ENCODE peak calls at places on chromosomes 2 and 18, in four cellular contexts. U is K562; I is HT-29; D is stimulated activated CD8-positive, alpha-beta memory T cell treated with anti-CD3 and anti-CD28 coated beads, Interleukin-2, amount 100 ng/mL, for 48 hours. O is an unnamed sample.

GRCh38 chr2:39099820-39100728 is 20.8 kb downstream of the SOS1 start:
- DNase-seq in U (no peak), I (no peak), D (no peak), O (no peak)

GRCh38 chr2:132550945-132551344 is 119.1 kb downstream of the LYPD1 start:
- DNase-seq in U (no peak), I (no peak), D (no peak), O (no peak)

GRCh38 chr2:128458438-128458837 is 139.8 kb upstream of the HS6ST1 start:
- DNase-seq in U (no peak), D (no peak), I (no peak), O (no peak)

GRCh38 chr2:53519925-53520629 is 247.5 kb upstream of the CHAC2 start:
- DNase-seq in I (no peak), D (no peak), U (no peak), O (no peak)

GRCh38 chr18:78049281-78049680 is 799.6 kb downstream of the GALR1 start:
- DNase-seq in D (no peak), I (no peak), U (no peak), O (no peak)

GRCh38 chr2:109471656-109472055 is 142.1 kb downstream of the SEPTIN10 start:
- DNase-seq in U (no peak), I (no peak), D (no peak), O (no peak)

GRCh38 chr2:141957321-141957720 is 173.5 kb downstream of the LRP1B start:
- DNase-seq in U (no peak), D (no peak), I (no peak), O (no peak)

GRCh38 chr2:1678609-1679008 is 65.7 kb downstream of the PXDN start:
- DNase-seq in I (no peak), D (no peak), U (no peak), O (no peak)

GRCh38 chr2:88613921-88614320 is 13.3 kb downstream of the EIF2AK3 start:
- DNase-seq in D (no peak), U (no peak), I (no peak), O (no peak)

GRCh38 chr2:160869411-160869810 is 290.8 kb upstream of the TANK start:
- DNase-seq in U (no peak), D (no peak), I (no peak), O (peak; percentile 12)

O was measured in H4.